ENCODE peak calls at places on chromosome 19, in seven cellular contexts. One of them, this sample, is unnamed.

GRCh38 chr19:35843676-35844481 is 8.4 kb downstream of the NPHS1 start:
- DNase-seq in EL: peak; percentile 27
- DNase-seq in Peyer's patch: no peak
- DNase-seq in cardiac muscle cell: peak; percentile 27
- DNase-seq in stimulated activated CD4-positive, alpha-beta T cell treated with anti-CD3 and anti-CD28 coated beads, TNF-alpha, amount 100 ng/mL, for 48 hours: no peak
- DNase-seq in GM04504: no peak
- DNase-seq in germinal center: no peak
- DNase-seq in this sample: no peak

GRCh38 chr19:8724276-8724675 is 2.8 kb downstream of the OR2Z1 start:
- DNase-seq in Peyer's patch: no peak
- DNase-seq in stimulated activated CD4-positive, alpha-beta T cell treated with anti-CD3 and anti-CD28 coated beads, TNF-alpha, amount 100 ng/mL, for 48 hours: no peak
- DNase-seq in germinal center: no peak
- DNase-seq in GM04504: no peak
- DNase-seq in EL: no peak
- DNase-seq in cardiac muscle cell: no peak
- DNase-seq in this sample: no peak

GRCh38 chr19:13001502-13002388 is 6.5 kb downstream of the NFIX start:
- DNase-seq in cardiac muscle cell: no peak
- DNase-seq in stimulated activated CD4-positive, alpha-beta T cell treated with anti-CD3 and anti-CD28 coated beads, TNF-alpha, amount 100 ng/mL, for 48 hours: no peak
- DNase-seq in Peyer's patch: no peak
- DNase-seq in germinal center: no peak
- DNase-seq in EL: no peak
- DNase-seq in GM04504: no peak
- DNase-seq in this sample: no peak

GRCh38 chr19:12603714-12604113 is 6.9 kb downstream of the ZNF490 start:
- DNase-seq in EL: peak; percentile 23
- DNase-seq in cardiac muscle cell: no peak
- DNase-seq in GM04504: no peak
- DNase-seq in Peyer's patch: peak; percentile 39
- DNase-seq in stimulated activated CD4-positive, alpha-beta T cell treated with anti-CD3 and anti-CD28 coated beads, TNF-alpha, amount 100 ng/mL, for 48 hours: peak; percentile 15
- DNase-seq in germinal center: no peak
- DNase-seq in this sample: peak; percentile 78

GRCh38 chr19:15944401-15944800 is 4.4 kb upstream of the OR10H4 start:
- DNase-seq in GM04504: no peak
- DNase-seq in Peyer's patch: no peak
- DNase-seq in germinal center: no peak
- DNase-seq in EL: no peak
- DNase-seq in cardiac muscle cell: no peak
- DNase-seq in stimulated activated CD4-positive, alpha-beta T cell treated with anti-CD3 and anti-CD28 coated beads, TNF-alpha, amount 100 ng/mL, for 48 hours: no peak
- DNase-seq in this sample: no peak

GRCh38 chr19:7535035-7535992 is at the start of gene PNPLA6:
- DNase-seq in Peyer's patch: peak; percentile 94
- DNase-seq in cardiac muscle cell: peak; percentile 94
- DNase-seq in EL: peak; percentile 92
- DNase-seq in germinal center: peak; percentile 95
- DNase-seq in GM04504: peak; percentile 81
- DNase-seq in stimulated activated CD4-positive, alpha-beta T cell treated with anti-CD3 and anti-CD28 coated beads, TNF-alpha, amount 100 ng/mL, for 48 hours: peak; percentile 89
- DNase-seq in this sample: peak; percentile 95

GRCh38 chr19:18156841-18157464 is 4.0 kb downstream of the PIK3R2 start:
- DNase-seq in stimulated activated CD4-positive, alpha-beta T cell treated with anti-CD3 and anti-CD28 coated beads, TNF-alpha, amount 100 ng/mL, for 48 hours: no peak
- DNase-seq in Peyer's patch: no peak
- DNase-seq in GM04504: peak; percentile 58
- DNase-seq in germinal center: no peak
- DNase-seq in cardiac muscle cell: peak; percentile 62
- DNase-seq in EL: peak; percentile 65
- DNase-seq in this sample: peak; percentile 97

GRCh38 chr19:17842663-17843313 is 5.0 kb downstream of the JAK3 start:
- DNase-seq in Peyer's patch: no peak
- DNase-seq in GM04504: no peak
- DNase-seq in germinal center: no peak
- DNase-seq in stimulated activated CD4-positive, alpha-beta T cell treated with anti-CD3 and anti-CD28 coated beads, TNF-alpha, amount 100 ng/mL, for 48 hours: no peak
- DNase-seq in EL: no peak
- DNase-seq in cardiac muscle cell: no peak
- DNase-seq in this sample: no peak

GRCh38 chr19:516884-517424 is 9.7 kb downstream of the TPGS1 start:
- DNase-seq in germinal center: no peak
- DNase-seq in GM04504: no peak
- DNase-seq in EL: no peak
- DNase-seq in cardiac muscle cell: no peak
- DNase-seq in Peyer's patch: no peak
- DNase-seq in stimulated activated CD4-positive, alpha-beta T cell treated with anti-CD3 and anti-CD28 coated beads, TNF-alpha, amount 100 ng/mL, for 48 hours: no peak
- DNase-seq in this sample: no peak

GRCh38 chr19:22893855-22894270 is 61.8 kb downstream of the ZNF723 start:
- DNase-seq in stimulated activated CD4-positive, alpha-beta T cell treated with anti-CD3 and anti-CD28 coated beads, TNF-alpha, amount 100 ng/mL, for 48 hours: no peak
- DNase-seq in EL: no peak
- DNase-seq in Peyer's patch: no peak
- DNase-seq in cardiac muscle cell: no peak
- DNase-seq in germinal center: no peak
- DNase-seq in GM04504: no peak
- DNase-seq in this sample: no peak

GRCh38 chr19:8240274-8241229 is 31.4 kb downstream of the CERS4 start:
- DNase-seq in Peyer's patch: peak; percentile 87
- DNase-seq in germinal center: peak; percentile 28
- DNase-seq in cardiac muscle cell: peak; percentile 93
- DNase-seq in EL: peak; percentile 87
- DNase-seq in GM04504: peak; percentile 49
- DNase-seq in stimulated activated CD4-positive, alpha-beta T cell treated with anti-CD3 and anti-CD28 coated beads, TNF-alpha, amount 100 ng/mL, for 48 hours: peak; percentile 8
- DNase-seq in this sample: peak; percentile 93

GRCh38 chr19:52943134-52943883 is 19.4 kb downstream of the ZNF816 start:
- DNase-seq in GM04504: no peak
- DNase-seq in germinal center: no peak
- DNase-seq in cardiac muscle cell: no peak
- DNase-seq in Peyer's patch: no peak
- DNase-seq in stimulated activated CD4-positive, alpha-beta T cell treated with anti-CD3 and anti-CD28 coated beads, TNF-alpha, amount 100 ng/mL, for 48 hours: no peak
- DNase-seq in EL: no peak
- DNase-seq in this sample: no peak

GRCh38 chr19:19262190-19263057 is 10.7 kb downstream of the TM6SF2 start:
- DNase-seq in Peyer's patch: no peak
- DNase-seq in stimulated activated CD4-positive, alpha-beta T cell treated with anti-CD3 and anti-CD28 coated beads, TNF-alpha, amount 100 ng/mL, for 48 hours: no peak
- DNase-seq in germinal center: no peak
- DNase-seq in EL: no peak
- DNase-seq in cardiac muscle cell: no peak
- DNase-seq in GM04504: no peak
- DNase-seq in this sample: no peak

GRCh38 chr19:31113250-31113685 is 236.0 kb downstream of the TSHZ3 start:
- DNase-seq in germinal center: no peak
- DNase-seq in cardiac muscle cell: no peak
- DNase-seq in EL: peak; percentile 48
- DNase-seq in stimulated activated CD4-positive, alpha-beta T cell treated with anti-CD3 and anti-CD28 coated beads, TNF-alpha, amount 100 ng/mL, for 48 hours: no peak
- DNase-seq in Peyer's patch: no peak
- DNase-seq in GM04504: no peak
- DNase-seq in this sample: no peak

GRCh38 chr19:13974073-13974472 is 21.8 kb downstream of the DCAF15 start:
- DNase-seq in EL: no peak
- DNase-seq in Peyer's patch: no peak
- DNase-seq in germinal center: peak; percentile 58
- DNase-seq in GM04504: no peak
- DNase-seq in stimulated activated CD4-positive, alpha-beta T cell treated with anti-CD3 and anti-CD28 coated beads, TNF-alpha, amount 100 ng/mL, for 48 hours: no peak
- DNase-seq in cardiac muscle cell: peak; percentile 78
- DNase-seq in this sample: peak; percentile 23

This sample was measured in RPMI8226.